ENCODE peak calls at places on chromosomes 4 and X, in ten cellular contexts. I is endothelial cell of umbilical vein, B is IMR-90, J is NB4, N is lower leg skin, M is body of pancreas, C is suprapubic skin, G is A549, A is uterus, Q is Peyer's patch. P is an unnamed sample.

GRCh38 chrX:123450217-123450616 is 266.1 kb downstream of the GRIA3 start:
- DNase-seq in I (peak), B (peak), J (peak), N (no peak), M (no peak), C (no peak), G (peak), A (no peak), Q (no peak), P (no peak)

GRCh38 chr4:113141901-113142346 is 92.5 kb downstream of the ANK2 start:
- DNase-seq in I (no peak), B (peak), J (no peak), N (no peak), M (no peak), C (no peak), G (no peak), A (no peak), Q (no peak), P (no peak)

GRCh38 chr4:122623637-122624036 is 2.8 kb upstream of the IL21 start:
- DNase-seq in I (no peak), B (no peak), J (no peak), N (no peak), M (no peak), C (no peak), G (no peak), A (no peak), Q (no peak), P (no peak)

GRCh38 chr4:51943221-51943620 is 76.9 kb downstream of the LRRC66 start:
- DNase-seq in I (no peak), B (peak), J (no peak), N (no peak), M (no peak), C (no peak), G (no peak), A (no peak), Q (no peak), P (no peak)

GRCh38 chr4:13528823-13529129 is 15.5 kb downstream of the NKX3-2 start:
- DNase-seq in I (no peak), B (no peak), J (no peak), N (no peak), M (no peak), C (no peak), G (no peak), A (no peak), Q (no peak), P (no peak)

GRCh38 chr4:112102875-112103370 is 42.3 kb upstream of the FAM241A start:
- DNase-seq in I (peak), B (no peak), J (no peak), N (no peak), M (no peak), C (no peak), G (no peak), A (no peak), Q (no peak), P (no peak)

GRCh38 chr4:3223986-3224748 is 24.8 kb upstream of the MSANTD1 start:
- DNase-seq in I (no peak), B (no peak), J (no peak), N (no peak), M (peak), C (peak), G (no peak), A (no peak), Q (no peak), P (no peak)

GRCh38 chr4:156732634-156733033 is 239.0 kb downstream of the PDGFC start:
- DNase-seq in I (peak), B (peak), J (no peak), N (no peak), M (no peak), C (no peak), G (no peak), A (no peak), Q (no peak), P (no peak)

GRCh38 chrX:46203115-46203514 is 342.1 kb downstream of the ZNF674 start:
- DNase-seq in I (no peak), B (no peak), J (no peak), N (no peak), M (no peak), C (no peak), G (no peak), A (no peak), Q (no peak), P (no peak)

GRCh38 chr4:26145212-26145611 is 175.6 kb upstream of the RBPJ start:
- DNase-seq in I (no peak), B (no peak), J (no peak), N (no peak), M (no peak), C (no peak), G (no peak), A (no peak), Q (no peak), P (no peak)

GRCh38 chr4:73533515-73534422 is 52.2 kb downstream of the AFM start:
- DNase-seq in I (no peak), B (no peak), J (no peak), N (no peak), M (no peak), C (no peak), G (no peak), A (no peak), Q (peak), P (peak)

GRCh38 chr4:42344260-42344659 is 53.0 kb upstream of the SHISA3 start:
- DNase-seq in I (no peak), B (no peak), J (no peak), N (no peak), M (no peak), C (no peak), G (no peak), A (no peak), Q (no peak), P (no peak)

GRCh38 chr4:30256105-30256828 is 463.9 kb upstream of the PCDH7 start:
- DNase-seq in I (no peak), B (no peak), J (peak), N (no peak), M (no peak), C (no peak), G (no peak), A (no peak), Q (no peak), P (no peak)

GRCh38 chr4:182801626-182802025 is 115.6 kb downstream of the DCTD start:
- DNase-seq in I (no peak), B (no peak), J (no peak), N (no peak), M (no peak), C (no peak), G (no peak), A (no peak), Q (no peak), P (no peak)

GRCh38 chr4:185318679-185319078 is 77.0 kb downstream of the LRP2BP start:
- DNase-seq in I (peak), B (no peak), J (peak), N (no peak), M (no peak), C (no peak), G (no peak), A (no peak), Q (no peak), P (no peak)

GRCh38 chrX:74636749-74637314 is 22.4 kb upstream of the RLIM start:
- DNase-seq in I (no peak), B (no peak), J (no peak), N (no peak), M (no peak), C (no peak), G (no peak), A (no peak), Q (no peak), P (no peak)

GRCh38 chrX:130136497-130136896 is 26.2 kb upstream of the ELF4 start:
- DNase-seq in I (no peak), B (no peak), J (no peak), N (no peak), M (no peak), C (no peak), G (no peak), A (no peak), Q (no peak), P (no peak)

GRCh38 chr4:169079942-169080827 is 70.1 kb upstream of the CBR4 start:
- DNase-seq in I (peak), B (peak), J (peak), N (peak), M (no peak), C (no peak), G (no peak), A (peak), Q (peak), P (no peak)
- TF ChIP-seq POLR2A in I (no peak), B (no peak), J (no peak), N (no peak), M (no peak), C (no peak), G (no peak), A (no peak), Q (no peak), P (no peak)

DNA sequence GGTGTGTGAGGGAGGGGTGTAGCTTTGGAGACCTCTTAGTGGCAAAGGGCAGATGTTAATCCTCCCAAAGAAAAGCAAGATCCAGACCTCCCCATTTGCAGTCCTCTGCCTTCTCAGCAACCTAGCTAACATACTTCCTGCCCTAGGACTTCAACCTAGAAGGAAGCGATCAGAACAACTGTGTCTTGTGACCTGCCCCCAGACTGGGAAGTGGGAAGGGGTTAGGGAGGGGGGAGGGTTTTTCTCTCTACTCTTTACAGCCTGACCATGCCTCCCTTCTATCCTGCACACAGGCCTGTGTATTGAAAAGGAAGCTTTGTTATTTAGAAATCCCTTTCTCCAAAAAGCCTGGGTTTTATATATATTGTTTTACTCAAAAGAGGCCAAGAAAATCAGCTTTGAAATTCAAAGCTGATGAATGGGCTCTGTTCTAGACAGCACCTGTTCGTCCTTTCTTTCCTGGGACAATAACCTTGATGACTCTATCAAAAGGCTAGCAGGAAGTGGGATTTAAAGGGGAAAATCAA is 35.2 kb upstream of the SMS start:
- DNase-seq in I (no peak), B (no peak), J (no peak), N (no peak), M (no peak), C (no peak), G (no peak), A (no peak), Q (no peak), P (no peak)
- H3K4me3 ChIP-seq in I (no peak), B (no peak), J (no peak), N (no peak), M (no peak), C (no peak), G (no peak), A (no peak), Q (no peak), P (no peak)

GRCh38 chrX:150568320-150569154 is at the start of gene MTM1:
- DNase-seq in I (peak), B (peak), J (peak), N (peak), M (peak), C (peak), G (peak), A (peak), Q (peak), P (peak)
- TF ChIP-seq POLR2A in I (no peak), B (peak), J (peak), N (no peak), M (peak), C (no peak), G (peak), A (peak), Q (peak), P (peak)

GRCh38 chr4:138890921-138891570 is 124.5 kb upstream of the NOCT start:
- DNase-seq in I (no peak), B (no peak), J (no peak), N (no peak), M (no peak), C (no peak), G (no peak), A (no peak), Q (no peak), P (no peak)
- H3K4me3 ChIP-seq in I (no peak), B (no peak), J (no peak), N (no peak), M (no peak), C (no peak), G (no peak), A (no peak), Q (no peak), P (no peak)

GRCh38 chr4:81625422-81626417 is 154.0 kb upstream of the RASGEF1B start:
- DNase-seq in I (no peak), B (no peak), J (no peak), N (no peak), M (no peak), C (no peak), G (no peak), A (no peak), Q (no peak), P (no peak)

GRCh38 chr4:81628489-81628888 is 156.8 kb upstream of the RASGEF1B start:
- DNase-seq in I (no peak), B (no peak), J (no peak), N (no peak), M (no peak), C (no peak), G (no peak), A (no peak), Q (no peak), P (no peak)

GRCh38 chr4:81626851-81627250 is 155.1 kb upstream of the RASGEF1B start:
- DNase-seq in I (no peak), B (no peak), J (no peak), N (no peak), M (no peak), C (no peak), G (no peak), A (no peak), Q (no peak), P (no peak)

GRCh38 chr4:81623434-81623833 is 151.7 kb upstream of the RASGEF1B start:
- DNase-seq in I (no peak), B (no peak), J (no peak), N (no peak), M (no peak), C (no peak), G (no peak), A (no peak), Q (no peak), P (no peak)

GRCh38 chr4:81627617-81628016 is 155.9 kb upstream of the RASGEF1B start:
- DNase-seq in I (no peak), B (no peak), J (no peak), N (no peak), M (no peak), C (no peak), G (no peak), A (no peak), Q (no peak), P (no peak)
- TF ChIP-seq POLR2A in I (no peak), B (no peak), J (no peak), N (no peak), M (no peak), C (no peak), G (no peak), A (no peak), Q (no peak), P (no peak)

GRCh38 chr4:80124246-80125211 is 51.5 kb upstream of the ANTXR2 start:
- DNase-seq in I (no peak), B (no peak), J (peak), N (no peak), M (no peak), C (no peak), G (no peak), A (no peak), Q (no peak), P (no peak)

GRCh38 chr4:80126435-80126834 is 53.4 kb upstream of the ANTXR2 start:
- DNase-seq in I (peak), B (no peak), J (peak), N (no peak), M (no peak), C (no peak), G (no peak), A (no peak), Q (no peak), P (no peak)

GRCh38 chr4:80128941-80129340 is 55.9 kb upstream of the ANTXR2 start:
- DNase-seq in I (peak), B (no peak), J (peak), N (no peak), M (no peak), C (no peak), G (no peak), A (no peak), Q (no peak), P (no peak)

GRCh38 chr4:80127870-80128419 is 54.9 kb upstream of the ANTXR2 start:
- DNase-seq in I (no peak), B (no peak), J (no peak), N (no peak), M (no peak), C (no peak), G (no peak), A (no peak), Q (no peak), P (no peak)

GRCh38 chr4:80125252-80126177 is 52.5 kb upstream of the ANTXR2 start:
- DNase-seq in I (peak), B (peak), J (peak), N (no peak), M (no peak), C (no peak), G (no peak), A (no peak), Q (peak), P (peak)
- H3K4me3 ChIP-seq in I (no peak), B (no peak), J (peak), N (no peak), M (no peak), C (no peak), G (no peak), A (no peak), Q (no peak), P (no peak)

DNA sequence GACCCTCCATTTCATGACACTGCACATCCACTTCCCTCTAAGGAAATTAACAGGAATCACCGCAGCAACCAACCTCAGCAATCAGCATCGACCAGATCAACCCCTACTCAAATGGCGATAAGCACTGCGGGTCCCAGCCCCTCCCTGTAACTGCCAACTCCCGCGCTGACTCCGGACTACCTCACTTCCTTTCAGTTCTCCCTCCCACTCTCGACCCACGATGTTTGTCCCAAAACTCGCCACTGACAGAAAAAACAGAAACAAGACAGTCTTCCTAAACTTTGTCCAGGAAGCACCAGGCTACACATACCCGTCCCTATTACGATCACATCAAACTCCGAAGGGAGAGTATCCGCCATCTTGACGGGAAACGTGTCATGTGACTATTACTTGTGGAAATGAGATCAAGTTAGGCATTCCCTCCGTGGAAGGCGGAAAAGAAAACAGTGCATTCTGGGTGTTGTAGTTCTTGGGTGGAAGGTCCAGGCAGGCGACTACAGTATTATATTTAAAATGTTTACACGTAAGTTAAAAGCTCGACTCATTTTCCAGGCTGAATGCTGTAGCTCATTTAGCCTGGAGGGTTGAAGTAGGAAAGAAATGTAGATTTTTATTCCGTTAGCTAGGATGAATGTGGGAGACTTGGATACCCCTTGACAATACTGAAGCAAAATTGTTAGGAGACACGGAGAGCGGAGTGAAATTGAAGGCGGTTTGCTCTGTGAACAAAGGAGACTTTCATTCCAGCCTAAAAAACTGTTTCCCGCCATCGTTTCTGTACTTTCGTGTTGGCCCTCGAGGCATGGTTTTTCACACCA is at the start of gene CHM:
- DNase-seq in I (peak), B (peak), J (peak), N (peak), M (peak), C (peak), G (peak), A (peak), Q (peak), P (peak)
- TF ChIP-seq POLR2A in I (peak), B (peak), J (peak), N (no peak), M (peak), C (no peak), G (peak), A (peak), Q (peak), P (peak)

DNA sequence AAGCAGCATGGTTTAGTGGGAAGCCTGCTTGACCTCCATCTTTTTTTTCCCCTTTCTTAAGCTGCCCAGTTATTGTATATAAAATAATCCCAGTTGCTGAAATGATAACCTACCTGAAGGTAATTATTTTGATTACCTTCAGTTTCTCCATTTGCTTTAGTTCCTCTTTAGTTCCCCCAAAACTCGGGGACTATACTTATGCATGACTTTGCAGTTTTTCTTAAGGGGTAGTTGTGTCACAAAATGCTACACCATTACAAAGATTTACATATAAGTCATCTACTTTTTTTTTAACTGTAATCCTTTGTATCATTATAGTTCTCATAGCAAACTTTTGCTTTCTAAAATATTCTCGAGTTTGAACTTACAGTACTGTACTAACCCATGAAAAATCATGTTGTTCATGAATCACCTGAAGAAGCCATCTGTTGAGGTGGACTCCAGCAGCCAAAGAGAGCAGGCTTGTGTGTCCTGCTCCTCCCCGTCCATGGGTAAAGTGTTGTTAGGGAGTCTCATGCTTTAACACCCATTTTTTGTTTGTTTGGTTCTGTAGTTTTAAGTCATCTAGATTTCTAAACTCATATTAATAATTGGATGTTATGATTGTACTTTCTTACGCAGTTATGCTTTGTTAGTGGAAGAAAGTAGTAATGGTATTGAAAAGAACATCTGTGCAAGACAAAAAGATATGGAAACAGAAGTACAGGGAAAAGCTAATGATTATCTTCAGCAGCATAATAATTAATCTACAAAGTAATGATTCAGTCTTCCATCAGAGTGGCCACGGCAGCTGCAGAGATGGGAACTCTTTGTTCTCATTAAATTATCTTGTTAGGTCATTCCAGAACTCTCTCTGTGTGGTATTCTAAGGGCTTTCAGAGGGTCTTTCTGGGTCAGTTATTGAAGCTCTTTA is 34.6 kb downstream of the HADH start:
- DNase-seq in I (no peak), B (no peak), J (no peak), N (no peak), M (no peak), C (no peak), G (no peak), A (no peak), Q (no peak), P (no peak)
- H3K4me3 ChIP-seq in I (no peak), B (no peak), J (no peak), N (no peak), M (no peak), C (no peak), G (no peak), A (no peak), Q (no peak), P (no peak)